ENCODE peak calls at places on chromosomes 13 and 19, in five cellular contexts. K, P, O, R and T are unnamed samples.

GRCh38 chr19:10602330-10603083 is 15.4 kb upstream of the AP1M2 start:
- DNase-seq in P (peak; percentile 76), O (peak; percentile 81), R (peak; percentile 89), K (peak; percentile 91), T (peak; percentile 90)

GRCh38 chr19:53908106-53908932 is 759 bp upstream of the CACNG7 start:
- DNase-seq in K (peak; percentile 59), O (no peak), P (no peak), R (no peak), T (peak; percentile 42)

GRCh38 chr13:20869540-20869939 is 33.0 kb downstream of the XPO4 start:
- DNase-seq in P (no peak), O (no peak), K (no peak), R (no peak), T (no peak)

GRCh38 chr13:25574437-25575426 is 203.0 kb downstream of the ATP8A2 start:
- DNase-seq in K (peak; percentile 68), P (peak; percentile 70), R (peak; percentile 87), O (peak; percentile 78), T (peak; percentile 42)

GRCh38 chr13:51663980-51664957 is 80.0 kb downstream of the WDFY2 start:
- DNase-seq in P (no peak), O (no peak), R (no peak), K (no peak), T (no peak)

GRCh38 chr13:67148219-67148583 is 81.9 kb downstream of the PCDH9 start:
- DNase-seq in R (no peak), O (no peak), K (no peak), P (no peak), T (no peak)

GRCh38 chr19:13291913-13292312 is 141.7 kb downstream of the IER2 start:
- DNase-seq in R (no peak), K (no peak), O (no peak), P (no peak), T (no peak)

GRCh38 chr13:48185018-48185417 is 48.0 kb upstream of the ITM2B start:
- DNase-seq in K (no peak), O (no peak), R (no peak), P (no peak), T (no peak)

GRCh38 chr13:34155931-34156607 is 338.1 kb downstream of the RFC3 start:
- DNase-seq in R (no peak), P (no peak), O (no peak), K (no peak), T (peak; percentile 18)

GRCh38 chr13:77928909-77929308 is 10.3 kb upstream of the EDNRB start:
- DNase-seq in K (no peak), R (no peak), P (no peak), O (no peak), T (no peak)

GRCh38 chr13:62246581-62246980 is 830.9 kb upstream of the PCDH20 start:
- DNase-seq in R (no peak), O (no peak), K (no peak), P (no peak), T (no peak)

GRCh38 chr13:29774830-29775229 is 75.6 kb downstream of the UBL3 start:
- DNase-seq in R (no peak), O (no peak), P (no peak), K (no peak), T (no peak)

GRCh38 chr19:14175351-14175792 is 30.6 kb downstream of the ADGRL1 start:
- DNase-seq in O (no peak), R (no peak), P (no peak), K (no peak), T (no peak)

GRCh38 chr19:401836-402535 is 7.0 kb downstream of the C2CD4C start:
- DNase-seq in P (no peak), O (no peak), R (no peak), K (peak; percentile 47), T (peak; percentile 26)

GRCh38 chr19:53881482-53882390 is at the start of gene PRKCG:
- DNase-seq in O (peak; percentile 49), R (peak; percentile 13), P (peak; percentile 41), K (peak; percentile 69), T (peak; percentile 56)

GRCh38 chr13:93039131-93039530 is 187.5 kb upstream of the GPC6 start:
- DNase-seq in R (no peak), O (no peak), P (no peak), K (no peak), T (no peak)

GRCh38 chr13:76741624-76742023 is 144.6 kb downstream of the KCTD12 start:
- DNase-seq in R (no peak), P (no peak), O (no peak), K (no peak), T (no peak)

GRCh38 chr13:49858183-49858856 is 65.8 kb upstream of the KPNA3 start:
- DNase-seq in R (no peak), K (no peak), P (no peak), O (peak; percentile 36), T (no peak)

GRCh38 chr19:11019824-11020223 is 59.0 kb downstream of the SMARCA4 start:
- DNase-seq in P (no peak), K (no peak), O (no peak), R (no peak), T (no peak)

GRCh38 chr19:35736913-35737886 is 5.1 kb downstream of the IGFLR1 start:
- DNase-seq in R (no peak), O (no peak), P (no peak), K (no peak), T (peak; percentile 47)

GRCh38 chr13:107462501-107462900 is 752.8 kb downstream of the LIG4 start:
- DNase-seq in R (no peak), K (no peak), P (no peak), O (no peak), T (no peak)

GRCh38 chr13:107457686-107458085 is 757.6 kb downstream of the LIG4 start:
- DNase-seq in R (no peak), P (no peak), K (no peak), O (no peak), T (no peak)

GRCh38 chr13:107459430-107459829 is 755.9 kb downstream of the LIG4 start:
- DNase-seq in K (no peak), O (no peak), P (no peak), R (no peak), T (no peak)

GRCh38 chr13:107458269-107458668 is 757.1 kb downstream of the LIG4 start:
- DNase-seq in O (no peak), R (no peak), K (no peak), P (no peak), T (no peak)

GRCh38 chr13:107461751-107462150 is 753.6 kb downstream of the LIG4 start:
- DNase-seq in P (no peak), O (no peak), K (no peak), R (no peak), T (no peak)
- H3K4me3 ChIP-seq in P (no peak overlapping the region), O (no peak overlapping the region), K (no peak overlapping the region), R (no peak overlapping the region), T (no peak overlapping the region)

DNA sequence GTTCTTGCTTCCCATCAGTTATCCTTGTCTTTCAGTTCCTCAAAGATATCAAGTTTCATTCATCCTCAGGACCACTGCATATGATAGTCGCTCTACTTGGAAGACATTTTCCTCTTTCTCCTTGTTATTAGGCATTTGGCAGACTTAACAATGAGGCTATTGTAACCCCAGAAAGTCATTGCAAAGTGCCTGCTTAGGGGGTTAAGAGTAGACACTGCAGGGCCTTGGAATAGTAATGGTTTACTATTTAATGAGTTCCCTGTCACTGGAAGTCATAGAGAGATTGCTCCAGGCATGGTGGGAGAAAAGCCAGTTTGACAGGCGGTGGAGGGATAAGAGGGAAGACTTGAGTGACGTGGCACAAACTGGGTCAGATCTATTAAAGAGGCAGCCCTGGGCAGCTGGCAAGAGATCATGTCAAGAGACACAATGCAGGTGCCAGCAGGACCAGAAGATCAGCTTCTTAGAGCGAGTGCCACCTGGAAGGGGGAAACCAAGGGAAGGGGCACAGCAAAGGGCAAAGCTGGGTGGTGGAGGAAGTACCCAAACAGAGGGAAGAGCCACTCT is 16.8 kb upstream of the CPB2 start:
- DNase-seq in R (no peak), O (no peak), P (no peak), K (no peak), T (no peak)
- H3K4me3 ChIP-seq in R (no peak overlapping the region), O (no peak overlapping the region), P (no peak overlapping the region), K (no peak overlapping the region), T (no peak overlapping the region)

DNA sequence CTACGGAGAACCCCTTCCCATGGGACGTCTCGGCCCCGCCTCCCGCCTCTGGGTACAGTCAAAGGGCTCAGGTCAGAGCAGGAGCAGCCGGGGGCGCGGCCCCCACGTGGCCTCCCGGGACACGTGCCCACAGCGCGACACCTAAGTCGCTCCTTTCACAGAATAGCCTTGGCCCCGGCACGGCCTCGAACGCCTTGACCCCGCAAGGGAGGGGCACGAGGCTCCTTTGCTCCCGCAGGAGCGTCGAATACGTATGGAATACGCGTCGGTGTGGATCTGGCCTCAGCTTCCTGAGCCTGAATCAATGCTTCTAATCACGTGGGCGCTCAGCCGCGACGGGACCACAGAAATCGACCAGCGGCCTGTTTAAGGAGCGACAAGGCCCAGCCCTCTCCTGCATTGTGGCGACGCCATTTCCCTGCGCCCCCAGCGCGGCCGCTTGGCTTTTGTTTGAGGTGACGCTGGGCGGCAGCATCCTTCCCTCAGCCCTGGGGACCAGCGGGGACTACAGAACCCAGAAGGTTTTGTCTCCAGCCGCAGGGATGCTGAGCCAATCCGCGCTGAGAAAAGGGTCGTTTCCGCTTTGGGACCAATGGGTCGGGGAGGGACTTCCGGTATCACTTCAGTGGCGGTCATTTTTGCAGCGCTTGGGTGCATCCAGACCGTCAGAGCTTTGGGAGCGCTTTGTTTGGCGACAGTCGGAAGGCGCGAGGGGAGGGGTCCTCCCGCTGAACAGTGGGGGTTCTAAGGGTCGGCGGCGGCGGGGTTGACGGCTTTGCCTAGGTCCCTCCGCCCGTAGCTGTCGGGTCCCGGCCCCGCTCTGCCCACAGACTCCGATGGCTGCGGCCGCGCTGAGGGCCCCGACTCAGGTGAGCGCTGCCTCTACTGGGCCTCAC is at the start of gene ZIK1:
- DNase-seq in O (peak; percentile 78), P (peak; percentile 85), R (peak; percentile 95), K (peak; percentile 92), T (peak; percentile 91)
- H3K4me3 ChIP-seq in O (peak within 1 kb of the TSS; percentile 19), P (peak within 1 kb of the TSS; percentile 33), R (peak within 1 kb of the TSS; percentile 75), K (peak within 1 kb of the TSS; percentile 83), T (no peak within 1 kb of the TSS)

DNA sequence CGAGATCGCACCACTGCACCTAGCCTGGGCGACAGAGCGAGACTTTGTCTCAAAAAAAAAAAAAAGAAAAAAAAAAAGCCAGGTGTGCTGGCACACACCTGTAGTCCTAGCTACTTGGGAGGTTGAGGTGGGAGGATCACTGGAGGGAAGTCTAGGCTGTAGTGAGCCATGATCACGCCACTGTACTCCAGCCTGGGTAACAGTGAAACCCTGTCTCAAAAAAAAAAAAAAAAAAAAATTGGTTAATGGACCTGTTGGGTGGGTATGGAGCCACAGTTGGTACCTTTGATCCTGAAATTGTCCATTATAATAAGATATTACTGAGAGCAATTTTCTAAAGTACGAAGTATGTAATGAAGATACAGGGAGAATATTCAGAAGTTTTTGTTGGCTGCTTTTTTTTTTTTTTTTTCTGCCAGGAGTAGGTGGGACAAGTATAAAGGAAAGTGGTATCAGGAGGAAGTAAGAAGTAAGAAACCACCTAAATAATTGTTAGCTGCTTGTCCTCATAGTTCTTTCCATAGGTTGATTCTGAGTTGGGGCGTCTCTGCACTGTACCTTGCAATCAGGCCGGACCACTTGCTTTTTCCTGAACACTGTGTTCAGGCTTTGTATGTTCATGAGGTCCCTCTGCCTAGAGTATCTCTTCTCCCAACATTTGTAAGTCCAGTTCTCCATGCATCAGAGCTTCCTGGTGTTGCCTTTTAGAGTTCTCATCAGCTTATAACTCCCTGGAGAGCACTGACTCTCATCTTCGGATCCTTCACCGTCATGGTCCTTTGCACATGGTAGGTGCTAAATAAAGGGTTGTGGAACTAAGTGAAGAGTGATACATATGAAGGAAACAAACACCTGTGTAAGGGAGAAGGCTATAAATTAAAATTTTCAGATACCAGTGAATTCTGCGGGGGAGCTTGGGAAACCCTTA is 31.7 kb downstream of the ARHGAP35 start:
- DNase-seq in K (no peak), P (no peak), R (no peak), O (no peak), T (no peak)
- H3K4me3 ChIP-seq in K (no peak overlapping the region), P (no peak overlapping the region), R (no peak overlapping the region), O (no peak overlapping the region), T (no peak overlapping the region)

GRCh38 chr19:49142866-49143335 is 12.3 kb downstream of the HRC start:
- DNase-seq in P (peak; percentile 90), O (peak; percentile 93), R (no peak), K (peak; percentile 93), T (peak; percentile 91)
- H3K4me3 ChIP-seq in P (no peak overlapping the region), O (peak overlapping the region; percentile 32), R (no peak overlapping the region), K (peak overlapping the region; percentile 67), T (no peak overlapping the region)